ENCODE peak calls at places on chromosomes 1 and 21, in four cellular contexts. I is activated T-cell treated with anti-CD3 and anti-CD28 coated beads, Interleukin-2, amount 50 U/mL, for 4 hours; O is heart left ventricle; T is stimulated activated CD4-positive, alpha-beta T cell treated with anti-CD3 and anti-CD28 coated beads, Interleukin-4, amount 100 ng/mL, for 24 hours. F is an unnamed sample.

GRCh38 chr1:17831619-17832018 is 76.5 kb downstream of the ACTL8 start:
- DNase-seq in I (no peak), O (peak), T (no peak), F (no peak)

GRCh38 chr1:242411906-242412305 is 112.6 kb downstream of the PLD5 start:
- DNase-seq in I (no peak), O (no peak), T (no peak), F (no peak)

GRCh38 chr1:220013497-220013896 is 32.8 kb downstream of the EPRS1 start:
- DNase-seq in I (no peak), O (no peak), T (no peak), F (no peak)

GRCh38 chr1:24911651-24912144 is 18.4 kb downstream of the RUNX3 start:
- DNase-seq in I (no peak), O (no peak), T (no peak), F (no peak)

GRCh38 chr1:171794085-171794484 is 12.6 kb downstream of the METTL13 start:
- DNase-seq in I (peak), O (no peak), T (peak), F (peak)

GRCh38 chr1:153678519-153679336 is at the start of gene NPR1:
- DNase-seq in I (no peak), O (peak), T (peak), F (peak)

GRCh38 chr1:153669606-153670005 is 1.2 kb downstream of the ILF2 start:
- DNase-seq in I (no peak), O (no peak), T (no peak), F (no peak)

GRCh38 chr21:33514234-33514633 is 22.7 kb upstream of the DNAJC28 start:
- DNase-seq in I (no peak), O (no peak), T (no peak), F (no peak)

GRCh38 chr1:2837823-2838222 is 36.3 kb upstream of the TTC34 start:
- DNase-seq in I (no peak), O (no peak), T (no peak), F (no peak)

GRCh38 chr1:223712184-223712855 is at the start of gene CAPN2:
- DNase-seq in I (peak), O (peak), T (peak), F (peak)

GRCh38 chr1:61285371-61285885 is 203.1 kb downstream of the NFIA start:
- DNase-seq in I (no peak), O (no peak), T (no peak), F (no peak)

GRCh38 chr1:173064011-173064410 is 13.3 kb upstream of the TNFSF18 start:
- DNase-seq in I (no peak), O (no peak), T (no peak), F (no peak)

GRCh38 chr1:163104405-163105099 is 35.4 kb downstream of the RGS4 start:
- DNase-seq in I (no peak), O (no peak), T (no peak), F (no peak)

GRCh38 chr1:92961896-92962752 is 862 bp upstream of the DIPK1A start:
- DNase-seq in I (peak), O (peak), T (peak), F (peak)

GRCh38 chr1:96804649-96805048 is 83.1 kb downstream of the PTBP2 start:
- DNase-seq in I (no peak), O (no peak), T (no peak), F (no peak)

GRCh38 chr1:47180603-47181094 is 9.2 kb downstream of the PDZK1IP1 start:
- DNase-seq in I (no peak), O (no peak), T (no peak), F (no peak)

GRCh38 chr1:54846716-54847284 is 40.2 kb downstream of the DHCR24 start:
- DNase-seq in I (no peak), O (no peak), T (no peak), F (no peak)

GRCh38 chr1:15510611-15511405 is 13.2 kb downstream of the CASP9 start:
- DNase-seq in I (no peak), O (no peak), T (no peak), F (no peak)

GRCh38 chr1:109827466-109827865 is 63.7 kb upstream of the EPS8L3 start:
- DNase-seq in I (no peak), O (no peak), T (no peak), F (no peak)

GRCh38 chr1:20324704-20325406 is 34.2 kb downstream of the VWA5B1 start:
- DNase-seq in I (no peak), O (no peak), T (no peak), F (no peak)

GRCh38 chr21:31875424-31876097 is 2.7 kb downstream of the HUNK start:
- DNase-seq in I (no peak), O (no peak), T (no peak), F (no peak)

GRCh38 chr1:231159963-231160761 is 1.7 kb upstream of the TRIM67 start:
- DNase-seq in I (no peak), O (no peak), T (no peak), F (no peak)

GRCh38 chr1:44835738-44836675 is 7.0 kb downstream of the PTCH2 start:
- DNase-seq in I (peak), O (peak), T (peak), F (peak)

GRCh38 chr1:238658766-238659165 is 727.6 kb upstream of the CHRM3 start:
- DNase-seq in I (no peak), O (no peak), T (no peak), F (no peak)

GRCh38 chr1:14304381-14304865 is 294.1 kb upstream of the KAZN start:
- DNase-seq in I (no peak), O (no peak), T (no peak), F (no peak)

GRCh38 chr1:210418863-210419641 is 90.3 kb downstream of the HHAT start:
- DNase-seq in I (no peak), O (no peak), T (no peak), F (no peak)

GRCh38 chr1:206566976-206567375 is 45.3 kb downstream of the EIF2D start:
- DNase-seq in I (no peak), O (no peak), T (no peak), F (no peak)

GRCh38 chr1:17118706-17119075 is 560 bp downstream of the PADI2 start:
- DNase-seq in I (no peak), O (no peak), T (no peak), F (no peak)

GRCh38 chr1:18926315-18927081 is 24.1 kb upstream of the ALDH4A1 start:
- DNase-seq in I (peak), O (peak), T (peak), F (peak)

GRCh38 chr1:94920061-94920460 is 6.8 kb downstream of the CNN3 start:
- DNase-seq in I (no peak), O (no peak), T (no peak), F (no peak)

GRCh38 chr1:181206979-181207790 is 118.7 kb downstream of the IER5 start:
- DNase-seq in I (no peak), O (no peak), T (no peak), F (no peak)

GRCh38 chr1:230026572-230026971 is 40.5 kb upstream of the GALNT2 start:
- DNase-seq in I (no peak), O (no peak), T (no peak), F (no peak)

GRCh38 chr1:1304331-1305299 is 3.1 kb downstream of the ACAP3 start:
- DNase-seq in I (no peak), O (peak), T (no peak), F (no peak)

GRCh38 chr1:17140279-17140678 is 21.0 kb upstream of the PADI2 start:
- DNase-seq in I (no peak), O (no peak), T (no peak), F (no peak)

GRCh38 chr1:32791881-32792280 is 25.3 kb downstream of the YARS1 start:
- DNase-seq in I (no peak), O (no peak), T (no peak), F (no peak)

GRCh38 chr1:227764019-227764391 is 28.8 kb downstream of the SNAP47 start:
- DNase-seq in I (no peak), O (no peak), T (no peak), F (no peak)

GRCh38 chr1:164337885-164338284 is 221.1 kb upstream of the PBX1 start:
- DNase-seq in I (no peak), O (no peak), T (no peak), F (no peak)

GRCh38 chr21:30104246-30104645 is 62.4 kb downstream of the CLDN17 start:
- DNase-seq in I (no peak), O (no peak), T (no peak), F (no peak)